ENCODE peak calls at places on chromosome 1, in six cellular contexts. B is heart left ventricle, W is adrenal gland, N is HCT116, U is H54, A is erythroblast. Q is an unnamed sample.

GRCh38 chr1:99084562-99084961 is 79.9 kb upstream of the PLPPR5 start:
- DNase-seq in U (no peak), N (no peak), A (no peak), W (no peak), B (no peak), Q (no peak)

GRCh38 chr1:193102662-193103061 is 2.6 kb downstream of the GLRX2 start:
- DNase-seq in N (no peak), A (peak), B (no peak), W (no peak), U (no peak), Q (no peak)

GRCh38 chr1:19448491-19449439 is 36.6 kb downstream of the CAPZB start:
- DNase-seq in U (peak), B (peak), A (no peak), N (no peak), W (peak), Q (peak)

GRCh38 chr1:832136-832535 is 91.6 kb upstream of the SAMD11 start:
- DNase-seq in A (no peak), N (no peak), U (no peak), B (no peak), W (peak), Q (peak)

GRCh38 chr1:232431326-232431725 is 198.6 kb downstream of the SIPA1L2 start:
- DNase-seq in W (no peak), U (no peak), B (no peak), N (no peak), A (no peak), Q (no peak)

GRCh38 chr1:215899901-215900300 is 332.8 kb downstream of the KCTD3 start:
- DNase-seq in A (no peak), N (no peak), B (no peak), W (no peak), U (no peak), Q (peak)

GRCh38 chr1:244653439-244654283 is 735 bp downstream of the DESI2 start:
- DNase-seq in U (no peak), N (no peak), W (no peak), B (no peak), A (peak), Q (peak)

GRCh38 chr1:23019851-23020625 is 770 bp downstream of the KDM1A start:
- DNase-seq in B (peak), N (no peak), A (peak), W (peak), U (no peak), Q (peak)

GRCh38 chr1:38396606-38397005 is 350.0 kb upstream of the POU3F1 start:
- DNase-seq in N (no peak), A (no peak), U (no peak), B (no peak), W (no peak), Q (no peak)

GRCh38 chr1:183043872-183044859 is 20.9 kb downstream of the LAMC1 start:
- DNase-seq in A (no peak), N (no peak), B (no peak), U (no peak), W (no peak), Q (no peak)

GRCh38 chr1:228370941-228371740 is 35.5 kb downstream of the TRIM11 start:
- DNase-seq in W (peak), B (peak), A (no peak), U (no peak), N (no peak), Q (peak)

GRCh38 chr1:51648180-51649109 is 31.6 kb downstream of the OSBPL9 start:
- DNase-seq in U (peak), W (no peak), B (no peak), N (no peak), A (peak), Q (no peak)

GRCh38 chr1:85818371-85818770 is 110.1 kb upstream of the ZNHIT6 start:
- DNase-seq in B (no peak), W (no peak), N (no peak), U (no peak), A (no peak), Q (no peak)

GRCh38 chr1:67489643-67490042 is 59.4 kb upstream of the SERBP1 start:
- DNase-seq in U (no peak), W (no peak), B (no peak), N (peak), A (no peak), Q (peak)

GRCh38 chr1:235783148-235783776 is 83.4 kb downstream of the LYST start:
- DNase-seq in N (peak), B (no peak), U (no peak), W (no peak), A (peak), Q (no peak)

GRCh38 chr1:151145158-151146071 is 1.0 kb downstream of the SEMA6C start:
- DNase-seq in U (no peak), W (peak), A (peak), B (peak), N (no peak), Q (no peak)

DNA sequence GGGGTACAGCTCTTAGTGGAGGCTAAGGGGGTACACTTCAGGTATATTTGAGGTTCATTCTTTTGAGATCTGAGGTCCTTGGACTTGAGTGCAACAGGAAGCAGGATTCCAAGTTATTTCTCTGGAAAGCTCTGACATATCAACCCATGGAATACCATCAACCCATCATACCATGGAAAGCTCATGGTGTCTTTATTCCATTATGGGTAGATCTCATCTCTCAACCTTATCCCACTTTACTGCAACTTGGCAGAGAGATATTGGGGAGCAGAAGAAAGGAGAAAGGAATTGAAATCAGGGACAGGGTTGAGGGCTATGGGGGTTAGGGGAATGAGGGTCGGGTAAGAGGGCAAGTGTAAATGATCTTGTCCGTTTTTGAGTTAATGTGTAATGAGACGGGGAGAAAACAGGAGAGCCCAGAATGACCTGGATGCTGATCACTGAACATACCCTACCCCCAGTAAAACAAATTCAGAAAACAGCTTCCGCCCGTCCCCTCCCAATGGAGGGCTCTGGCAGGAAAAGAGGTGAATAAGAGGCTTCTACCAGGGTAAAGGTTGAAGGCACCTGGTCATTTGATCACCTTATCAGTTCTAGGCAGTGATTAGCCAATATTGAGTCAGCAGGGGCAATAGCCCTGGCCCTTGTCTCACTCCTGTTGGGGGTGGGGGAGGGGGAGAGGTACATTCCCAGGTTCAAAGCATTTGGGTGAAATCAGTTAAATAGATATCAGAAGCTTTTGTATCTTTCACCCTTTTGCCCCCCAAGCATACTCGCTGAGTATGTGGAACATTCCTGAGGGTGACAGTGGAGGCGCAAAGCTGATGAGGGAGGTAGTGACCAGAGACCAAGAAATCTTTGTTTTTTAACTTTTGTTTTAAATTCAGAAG is 622 bp upstream of the APOA2 start:
- DNase-seq in B (no peak), W (no peak), A (no peak), N (no peak), U (no peak), Q (no peak)
- TF ChIP-seq POLR2A in B (no peak), W (no peak), A (no peak), N (no peak), U (no peak), Q (no peak)

DNA sequence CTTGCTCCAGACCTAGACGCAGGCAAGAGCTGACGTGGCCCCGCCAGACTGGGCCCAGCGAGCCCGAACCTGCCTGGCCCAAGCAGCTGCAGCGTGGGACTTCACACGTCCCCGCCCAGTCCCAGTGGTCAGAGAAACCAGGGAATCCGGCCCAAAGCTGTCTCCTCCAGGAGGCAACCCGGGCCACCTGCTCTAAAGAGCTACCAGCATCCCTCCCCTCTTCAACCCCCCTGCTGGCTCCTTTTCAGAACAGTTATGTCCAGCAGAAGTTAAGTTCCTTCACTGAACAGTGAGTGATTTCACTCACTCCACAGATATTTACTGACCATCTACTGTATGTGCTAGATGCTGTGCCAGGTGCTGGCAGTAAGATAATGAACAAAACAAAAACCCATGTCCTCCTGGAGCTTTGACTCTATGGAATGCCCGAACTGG is 2.1 kb upstream of the EFNA1 start:
- DNase-seq in A (no peak), W (no peak), U (no peak), B (no peak), N (no peak), Q (peak)
- TF ChIP-seq POLR2A in A (no peak), W (no peak), U (no peak), B (no peak), N (no peak), Q (no peak)

DNA sequence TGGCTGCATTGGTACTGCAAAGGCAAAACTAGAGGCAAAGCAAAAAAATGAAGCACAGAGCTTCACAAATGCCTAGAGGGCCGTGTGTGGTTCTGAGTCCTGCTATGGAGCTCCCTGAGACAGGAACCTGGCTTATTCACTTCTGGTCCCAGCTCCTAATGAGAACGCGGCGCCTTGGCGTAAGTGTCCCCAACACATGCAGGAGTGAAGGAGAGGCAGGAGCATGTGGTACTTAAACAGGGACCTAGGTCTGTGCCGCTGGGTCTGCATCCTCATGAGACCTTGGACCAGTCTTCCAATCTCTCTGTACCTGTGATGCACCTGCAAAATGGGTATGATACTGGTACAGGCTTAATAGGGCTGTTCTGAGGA is 14.4 kb upstream of the SLC2A7 start:
- DNase-seq in W (no peak), N (no peak), A (no peak), U (no peak), B (no peak), Q (no peak)
- TF ChIP-seq POLR2A in W (no peak), N (no peak), A (no peak), U (no peak), B (no peak), Q (no peak)

DNA sequence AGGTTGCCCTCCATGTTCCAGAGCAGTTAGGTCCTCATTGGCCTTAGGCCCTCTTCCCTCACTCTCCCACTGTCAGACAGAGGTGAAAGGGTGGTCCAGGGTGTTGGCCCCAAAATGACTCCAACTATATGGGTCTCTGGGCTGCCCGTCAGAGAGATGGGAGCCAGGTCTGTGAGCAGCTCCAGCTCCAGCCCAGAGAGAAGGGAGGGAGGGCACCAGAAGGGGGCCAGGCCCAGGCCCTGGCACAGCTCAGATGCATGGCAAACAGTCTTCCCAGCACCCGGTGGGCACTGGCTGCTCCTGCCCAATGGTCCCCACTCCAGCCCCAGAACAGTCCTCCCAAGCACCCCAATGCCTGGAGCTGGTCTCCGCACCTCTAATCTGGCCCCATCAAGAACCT is 2.2 kb downstream of the BCAN start:
- DNase-seq in A (no peak), U (no peak), N (no peak), W (no peak), B (no peak), Q (no peak)
- TF ChIP-seq POLR2A in A (no peak), U (no peak), N (no peak), W (no peak), B (no peak), Q (no peak)

GRCh38 chr1:206713070-206713469 is 28.4 kb downstream of the MAPKAPK2 start:
- DNase-seq in A (no peak), N (no peak), U (no peak), B (no peak), W (no peak), Q (no peak)
- TF ChIP-seq POLR2A in A (no peak), N (no peak), U (no peak), B (no peak), W (no peak), Q (no peak)

Q was measured in thyroid gland.